ENCODE peak calls at places on chromosomes 5 and 9, in ten cellular contexts. M, I, D, R, C, W, B, U, G and P are unnamed samples.

GRCh38 chr9:107548298-107549142 is 59.0 kb upstream of the KLF4 start:
- DNase-seq in M (peak), I (peak), D (peak), R (no peak), C (no peak), W (no peak), B (peak), U (peak), G (no peak), P (peak)

GRCh38 chr9:93964685-93965084 is 9.5 kb upstream of the BARX1 start:
- DNase-seq in M (no peak), I (no peak), D (no peak), R (no peak), C (no peak), W (no peak), B (no peak), U (no peak), G (no peak), P (no peak)

GRCh38 chr5:112492291-112492690 is 73.2 kb upstream of the EPB41L4A start:
- DNase-seq in M (peak), I (peak), D (peak), R (no peak), C (peak), W (peak), B (no peak), U (peak), G (peak), P (peak)

GRCh38 chr9:81374881-81375280 is 314.5 kb downstream of the TLE1 start:
- DNase-seq in M (no peak), I (no peak), D (peak), R (no peak), C (no peak), W (no peak), B (no peak), U (no peak), G (no peak), P (no peak)

GRCh38 chr9:33129251-33129885 is 37.8 kb downstream of the B4GALT1 start:
- DNase-seq in M (no peak), I (no peak), D (no peak), R (no peak), C (no peak), W (no peak), B (no peak), U (no peak), G (no peak), P (no peak)

GRCh38 chr5:65555266-65555665 is 7.7 kb downstream of the CENPK start:
- DNase-seq in M (no peak), I (no peak), D (peak), R (no peak), C (no peak), W (no peak), B (no peak), U (no peak), G (no peak), P (no peak)

GRCh38 chr9:26833792-26834191 is 58.8 kb downstream of the CAAP1 start:
- DNase-seq in M (peak), I (no peak), D (no peak), R (no peak), C (no peak), W (no peak), B (no peak), U (no peak), G (no peak), P (no peak)

GRCh38 chr9:109974143-109974917 is 194.3 kb downstream of the PALM2AKAP2 start:
- DNase-seq in M (no peak), I (no peak), D (no peak), R (no peak), C (no peak), W (peak), B (peak), U (no peak), G (no peak), P (no peak)

GRCh38 chr9:36832232-36832795 is 201.8 kb downstream of the PAX5 start:
- DNase-seq in M (no peak), I (no peak), D (no peak), R (no peak), C (no peak), W (no peak), B (no peak), U (no peak), G (peak), P (no peak)

GRCh38 chr5:75507841-75508240 is 3.6 kb downstream of the CERT1 start:
- DNase-seq in M (no peak), I (no peak), D (no peak), R (no peak), C (no peak), W (no peak), B (no peak), U (no peak), G (no peak), P (no peak)

GRCh38 chr5:82538339-82539034 is 260.3 kb upstream of the RPS23 start:
- DNase-seq in M (no peak), I (no peak), D (peak), R (no peak), C (peak), W (no peak), B (no peak), U (no peak), G (no peak), P (no peak)

GRCh38 chr5:151924564-151925395 is at the start of gene GLRA1:
- DNase-seq in M (peak), I (peak), D (peak), R (peak), C (peak), W (peak), B (no peak), U (peak), G (peak), P (peak)

GRCh38 chr9:124256517-124257069 is 1.2 kb upstream of the NEK6 start:
- DNase-seq in M (no peak), I (no peak), D (peak), R (no peak), C (no peak), W (peak), B (no peak), U (peak), G (peak), P (no peak)

GRCh38 chr9:135239100-135239768 is 151.8 kb downstream of the OLFM1 start:
- DNase-seq in M (no peak), I (no peak), D (no peak), R (no peak), C (no peak), W (peak), B (no peak), U (no peak), G (peak), P (no peak)

GRCh38 chr5:122457178-122457826 is 145.3 kb downstream of the SNCAIP start:
- DNase-seq in M (no peak), I (no peak), D (no peak), R (no peak), C (no peak), W (no peak), B (no peak), U (no peak), G (no peak), P (no peak)

GRCh38 chr5:10235350-10235749 is 14.3 kb downstream of the ATPSCKMT start:
- DNase-seq in M (no peak), I (no peak), D (peak), R (no peak), C (no peak), W (no peak), B (no peak), U (peak), G (no peak), P (no peak)

GRCh38 chr9:4905135-4905490 is 80.0 kb upstream of the JAK2 start:
- DNase-seq in M (no peak), I (no peak), D (no peak), R (no peak), C (no peak), W (no peak), B (no peak), U (no peak), G (no peak), P (no peak)

GRCh38 chr9:131739988-131740648 is at the start of gene RAPGEF1:
- DNase-seq in M (peak), I (peak), D (no peak), R (peak), C (peak), W (peak), B (no peak), U (no peak), G (peak), P (no peak)

GRCh38 chr5:133868946-133869674 is 99.3 kb downstream of the C5orf15 start:
- DNase-seq in M (peak), I (peak), D (peak), R (peak), C (peak), W (peak), B (peak), U (peak), G (peak), P (peak)

GRCh38 chr9:18826248-18826647 is 206.8 kb downstream of the SAXO1 start:
- DNase-seq in M (no peak), I (no peak), D (no peak), R (no peak), C (no peak), W (no peak), B (no peak), U (no peak), G (no peak), P (no peak)

GRCh38 chr9:18821794-18822193 is 211.2 kb downstream of the SAXO1 start:
- DNase-seq in M (no peak), I (no peak), D (peak), R (no peak), C (no peak), W (no peak), B (no peak), U (no peak), G (no peak), P (no peak)

GRCh38 chr9:18822850-18823249 is 210.2 kb downstream of the SAXO1 start:
- DNase-seq in M (no peak), I (no peak), D (no peak), R (no peak), C (no peak), W (no peak), B (no peak), U (no peak), G (no peak), P (no peak)

GRCh38 chr9:18825775-18826174 is 207.2 kb downstream of the SAXO1 start:
- DNase-seq in M (no peak), I (no peak), D (no peak), R (no peak), C (no peak), W (no peak), B (no peak), U (no peak), G (no peak), P (no peak)

GRCh38 chr9:18824095-18824666 is 208.8 kb downstream of the SAXO1 start:
- DNase-seq in M (no peak), I (no peak), D (no peak), R (no peak), C (peak), W (no peak), B (no peak), U (no peak), G (no peak), P (no peak)
- TF ChIP-seq CTCF in M (no peak), I (no peak), D (no peak), R (no peak), C (peak), W (no peak), B (no peak), U (peak), G (peak), P (peak)

GRCh38 chr5:150598821-150599273 is 41.6 kb upstream of the SYNPO start:
- DNase-seq in M (no peak), I (no peak), D (no peak), R (no peak), C (no peak), W (peak), B (no peak), U (no peak), G (peak), P (no peak)

GRCh38 chr5:150595466-150596031 is 44.9 kb upstream of the SYNPO start:
- DNase-seq in M (no peak), I (no peak), D (peak), R (no peak), C (no peak), W (no peak), B (no peak), U (peak), G (no peak), P (no peak)

GRCh38 chr5:150598046-150598445 is 42.4 kb upstream of the SYNPO start:
- DNase-seq in M (no peak), I (no peak), D (no peak), R (no peak), C (no peak), W (peak), B (no peak), U (no peak), G (peak), P (no peak)

GRCh38 chr5:150596313-150596712 is 44.1 kb upstream of the SYNPO start:
- DNase-seq in M (no peak), I (no peak), D (no peak), R (no peak), C (peak), W (no peak), B (no peak), U (no peak), G (no peak), P (no peak)

GRCh38 chr5:150596826-150597225 is 43.6 kb upstream of the SYNPO start:
- DNase-seq in M (no peak), I (no peak), D (no peak), R (no peak), C (no peak), W (peak), B (no peak), U (no peak), G (no peak), P (no peak)
- H3K27ac ChIP-seq in M (no peak), I (peak), D (no peak), R (no peak), C (peak), W (no peak), B (peak), U (no peak), G (no peak), P (no peak)

GRCh38 chr5:142129447-142129846 is 20.9 kb downstream of the NDFIP1 start:
- DNase-seq in M (no peak), I (no peak), D (no peak), R (no peak), C (no peak), W (no peak), B (no peak), U (no peak), G (no peak), P (no peak)
- H3K4me3 ChIP-seq in M (no peak), I (no peak), D (no peak), R (no peak), C (no peak), W (no peak), B (no peak), U (no peak), G (no peak), P (no peak)

DNA sequence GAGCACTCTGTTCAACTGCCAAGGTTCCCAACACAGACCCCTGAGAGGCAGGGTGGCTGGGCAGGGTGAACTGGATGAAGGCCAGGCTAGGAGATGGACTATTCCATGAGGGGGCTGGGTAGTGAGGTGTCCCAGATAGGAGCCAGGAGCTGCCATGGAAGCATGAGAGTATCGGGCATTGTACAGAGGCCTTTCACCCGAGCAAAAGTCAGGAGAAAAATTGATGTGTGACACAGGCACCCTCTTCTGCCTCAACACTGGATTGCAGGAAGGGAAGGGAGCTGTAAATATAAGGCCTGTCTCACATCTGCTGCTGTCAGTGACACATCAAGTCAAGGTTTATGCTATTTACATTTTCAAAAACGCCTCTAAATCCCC is 74.6 kb downstream of the UBAP1 start:
- DNase-seq in M (peak), I (no peak), D (no peak), R (no peak), C (no peak), W (no peak), B (no peak), U (peak), G (no peak), P (no peak)
- TF ChIP-seq CTCF in M (no peak), I (no peak), D (no peak), R (no peak), C (no peak), W (no peak), B (no peak), U (peak), G (no peak), P (peak)

GRCh38 chr5:172186114-172186695 is 1.8 kb downstream of the STK10 start:
- DNase-seq in M (no peak), I (no peak), D (no peak), R (no peak), C (no peak), W (no peak), B (no peak), U (no peak), G (no peak), P (no peak)
- H3K27ac ChIP-seq in M (no peak), I (no peak), D (no peak), R (peak), C (no peak), W (peak), B (no peak), U (no peak), G (no peak), P (no peak)

DNA sequence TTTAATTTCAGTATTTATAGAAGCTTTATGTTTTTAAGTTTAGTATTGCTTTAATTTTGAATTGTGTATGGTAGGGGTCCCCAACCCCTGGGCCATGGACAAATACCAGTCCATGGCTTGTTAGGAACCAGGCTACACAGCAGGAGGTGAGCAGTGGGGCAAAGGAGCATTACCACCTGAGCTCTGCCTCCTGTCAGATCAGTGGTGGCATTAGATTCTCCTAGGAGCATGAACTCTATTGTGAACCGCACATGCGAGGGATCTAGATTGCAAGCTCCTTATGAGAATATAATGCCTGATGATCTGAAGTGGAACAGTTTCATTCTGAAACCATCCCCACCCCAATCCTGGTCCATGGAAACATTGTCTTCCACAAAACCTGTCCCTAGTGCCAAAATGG is 1.9 kb downstream of the C5 start:
- DNase-seq in M (no peak), I (no peak), D (no peak), R (no peak), C (no peak), W (no peak), B (no peak), U (no peak), G (no peak), P (no peak)
- H3K4me3 ChIP-seq in M (no peak), I (no peak), D (no peak), R (no peak), C (no peak), W (no peak), B (no peak), U (no peak), G (no peak), P (no peak)

GRCh38 chr9:128877852-128878251 is 3.9 kb downstream of the KYAT1 start:
- DNase-seq in M (no peak), I (no peak), D (no peak), R (no peak), C (no peak), W (no peak), B (no peak), U (no peak), G (peak), P (no peak)
- TF ChIP-seq CTCF in M (no peak), I (no peak), D (no peak), R (no peak), C (no peak), W (no peak), B (no peak), U (no peak), G (no peak), P (no peak)

DNA sequence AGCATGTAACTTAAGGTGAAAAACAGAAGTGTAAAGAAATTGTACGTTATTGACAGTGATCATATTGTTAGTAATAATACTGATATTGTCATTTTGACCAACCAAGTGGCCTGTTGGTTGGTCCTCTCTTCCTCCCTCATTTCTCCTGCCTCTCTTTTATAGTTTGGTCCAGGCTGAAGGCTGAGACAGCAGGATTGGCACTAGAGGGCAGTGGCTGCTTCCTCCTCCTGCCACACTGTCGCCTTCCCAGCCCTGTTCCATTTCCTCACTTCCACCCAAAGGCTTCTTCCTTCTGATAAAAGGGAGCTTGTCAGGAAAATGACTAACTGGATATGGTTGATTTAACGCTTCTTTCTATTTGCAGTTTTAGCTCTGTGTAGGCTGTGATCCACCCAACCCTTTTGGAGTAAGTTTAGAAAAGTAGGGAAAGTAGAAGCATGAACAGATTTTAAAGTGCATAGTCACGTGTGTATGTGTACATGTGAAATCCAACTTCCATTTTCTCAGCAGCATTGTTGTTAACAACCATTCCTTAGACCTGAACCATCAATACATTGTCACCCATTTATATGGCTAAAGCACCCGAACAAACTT is 35.6 kb downstream of the PTCD2 start:
- DNase-seq in M (no peak), I (no peak), D (no peak), R (no peak), C (peak), W (no peak), B (peak), U (peak), G (no peak), P (no peak)
- H3K27ac ChIP-seq in M (no peak), I (no peak), D (no peak), R (no peak), C (no peak), W (no peak), B (no peak), U (no peak), G (no peak), P (no peak)